ENCODE peak calls at places on chromosomes 7 and 10, in five cellular contexts. A, Y, B, D and S are unnamed samples.

GRCh38 chr10:59036311-59037017 is 140.0 kb upstream of the PHYHIPL start:
- DNase-seq in A (no peak), Y (no peak), B (no peak), D (no peak), S (no peak)

GRCh38 chr7:16494955-16495719 is 29.6 kb upstream of the SOSTDC1 start:
- DNase-seq in A (no peak), Y (no peak), B (no peak), D (no peak), S (no peak)

GRCh38 chr7:143892527-143893300 is 9.3 kb downstream of the TCAF1 start:
- DNase-seq in A (no peak), Y (peak; percentile 18), B (no peak), D (no peak), S (no peak)

GRCh38 chr7:3239291-3239691 is 61.8 kb upstream of the SDK1 start:
- DNase-seq in A (no peak), Y (no peak), B (no peak), D (no peak), S (no peak)

GRCh38 chr10:90394306-90394705 is 463.5 kb downstream of the HTR7 start:
- DNase-seq in A (no peak), Y (no peak), B (no peak), D (peak; percentile 4), S (no peak)

GRCh38 chr7:81410471-81411117 is 359.3 kb downstream of the HGF start:
- DNase-seq in A (no peak), Y (no peak), B (no peak), D (no peak), S (no peak)

GRCh38 chr10:124999433-125000365 is 57.8 kb downstream of the ZRANB1 start:
- DNase-seq in A (peak; percentile 77), Y (peak; percentile 92), B (peak; percentile 62), D (no peak), S (peak; percentile 92)

GRCh38 chr10:22599636-22600228 is 114.6 kb downstream of the PIP4K2A start:
- DNase-seq in A (no peak), Y (no peak), B (no peak), D (no peak), S (no peak)

GRCh38 chr10:80468806-80469421 is 14.8 kb downstream of the TSPAN14 start:
- DNase-seq in A (no peak), Y (no peak), B (no peak), D (no peak), S (no peak)
- H3K4me1 ChIP-seq in A (peaks cover 59% of the 10 kb centered on the region), Y (peaks cover 37% of the 10 kb centered on the region), B (peaks cover 80% of the 10 kb centered on the region), D (peaks cover 13% of the 10 kb centered on the region), S (peaks cover 11% of the 10 kb centered on the region)

DNA sequence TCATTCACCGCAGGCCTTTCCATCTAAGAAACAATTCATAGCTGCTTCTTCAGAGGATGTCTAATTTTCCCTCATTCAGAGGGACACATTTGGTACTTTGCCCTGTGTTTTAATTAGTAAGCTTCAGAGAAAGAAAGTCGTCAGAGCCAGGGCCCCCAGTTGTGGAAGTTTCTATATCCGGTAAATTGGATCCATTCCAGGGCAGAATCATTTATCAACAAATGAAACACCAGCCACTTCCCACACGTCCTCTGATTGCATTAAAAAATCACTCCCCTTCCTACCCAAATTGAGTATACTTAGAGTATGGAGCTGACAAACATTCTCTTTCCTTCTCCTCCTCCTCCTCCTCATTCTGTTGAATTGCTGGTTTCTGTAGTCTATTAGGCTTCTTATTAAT is 205.7 kb upstream of the HDAC9 start:
- DNase-seq in A (no peak), Y (no peak), B (no peak), D (no peak), S (no peak)
- H3K27ac ChIP-seq in A (no peak overlapping the region), Y (no peak overlapping the region), B (no peak overlapping the region), D (no peak overlapping the region), S (no peak overlapping the region)

DNA sequence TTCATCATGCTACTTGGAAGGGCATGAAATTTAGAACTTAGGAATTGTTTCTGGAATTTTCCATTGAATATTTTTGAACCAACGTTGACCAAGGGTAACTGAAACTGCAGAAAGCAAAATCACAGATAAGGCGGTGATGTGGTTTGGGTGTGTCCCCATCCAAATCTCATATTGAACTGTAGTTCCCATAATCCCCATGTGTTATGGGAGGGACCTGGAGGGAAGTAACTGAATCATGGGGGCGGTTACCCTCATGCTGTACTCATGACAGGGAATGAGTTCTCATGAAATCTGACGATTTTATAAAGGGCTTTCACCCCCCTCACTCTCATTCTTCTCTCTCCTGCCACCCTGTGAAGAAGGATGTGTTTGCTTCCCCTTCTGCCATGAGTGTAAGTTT is 12.5 kb downstream of the NMT2 start:
- DNase-seq in A (no peak), Y (no peak), B (no peak), D (no peak), S (no peak)
- H3K4me1 ChIP-seq in A (no peaks in the 10 kb centered on the region), Y (no peaks in the 10 kb centered on the region), B (no peaks in the 10 kb centered on the region), D (no peaks in the 10 kb centered on the region), S (no peaks in the 10 kb centered on the region)

DNA sequence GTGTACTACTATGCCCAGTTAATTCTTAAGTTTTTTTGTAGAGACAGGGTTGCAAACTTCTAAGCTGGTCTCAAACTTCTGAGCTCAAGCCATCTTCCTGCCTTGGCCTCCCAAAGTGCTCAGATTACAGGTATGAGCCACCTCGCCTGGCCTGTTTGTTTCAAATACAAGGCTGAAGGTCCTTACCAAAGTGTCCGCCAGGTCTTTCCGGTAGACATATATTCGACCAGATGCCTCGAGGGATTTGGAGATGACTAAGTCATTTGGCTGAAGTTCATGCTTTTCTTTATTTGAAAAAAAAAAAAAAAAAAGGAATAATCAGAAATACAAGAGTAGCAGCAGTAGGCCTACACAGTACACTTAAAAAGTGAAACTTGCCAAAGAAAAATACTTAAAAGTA is 204.5 kb upstream of the CDCA7L start:
- DNase-seq in A (no peak), Y (peak; percentile 13), B (no peak), D (no peak), S (no peak)
- H3K27ac ChIP-seq in A (no peak overlapping the region), Y (no peak overlapping the region), B (no peak overlapping the region), D (no peak overlapping the region), S (no peak overlapping the region)

DNA sequence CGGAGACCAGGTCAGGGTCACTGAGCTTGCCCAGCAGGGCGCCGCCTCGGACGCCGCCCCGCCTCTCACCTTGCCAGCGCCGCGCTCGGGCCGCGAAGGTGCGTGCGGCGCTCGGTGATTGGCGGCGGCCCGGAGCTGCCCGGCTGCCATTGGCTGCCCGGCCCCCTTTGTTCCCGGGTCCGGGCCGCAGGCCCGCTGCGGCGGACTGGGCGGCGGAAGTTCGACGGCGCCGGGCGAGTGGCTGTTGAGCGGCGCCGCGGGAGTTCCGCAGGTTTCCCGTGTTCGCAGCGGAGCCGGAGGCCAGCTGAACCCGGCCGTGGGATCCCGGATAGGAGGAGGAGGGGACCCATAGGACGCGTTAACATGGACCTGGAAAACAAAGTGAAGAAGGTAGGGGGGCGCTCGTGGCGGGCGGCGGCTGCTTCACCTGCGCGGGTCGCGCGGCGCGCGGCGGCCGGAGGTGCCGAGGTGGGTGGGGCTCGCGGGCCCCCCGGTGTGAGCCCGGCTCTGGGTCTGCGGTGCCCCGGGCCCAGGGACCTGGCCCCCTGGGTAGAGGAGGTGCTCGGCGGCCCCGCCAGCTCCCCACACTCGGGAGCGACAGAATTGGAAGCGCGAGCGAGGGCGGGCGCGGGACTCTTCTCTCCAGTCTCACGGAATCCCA is at the start of gene TES:
- DNase-seq in A (peak; percentile 70), Y (peak; percentile 57), B (peak; percentile 78), D (peak; percentile 54), S (peak; percentile 80)
- H3K4me1 ChIP-seq in A (no peaks in the 10 kb centered on the region), Y (peaks cover 2% of the 10 kb centered on the region), B (peaks cover 18% of the 10 kb centered on the region), D (no peaks in the 10 kb centered on the region), S (peaks cover 15% of the 10 kb centered on the region)

DNA sequence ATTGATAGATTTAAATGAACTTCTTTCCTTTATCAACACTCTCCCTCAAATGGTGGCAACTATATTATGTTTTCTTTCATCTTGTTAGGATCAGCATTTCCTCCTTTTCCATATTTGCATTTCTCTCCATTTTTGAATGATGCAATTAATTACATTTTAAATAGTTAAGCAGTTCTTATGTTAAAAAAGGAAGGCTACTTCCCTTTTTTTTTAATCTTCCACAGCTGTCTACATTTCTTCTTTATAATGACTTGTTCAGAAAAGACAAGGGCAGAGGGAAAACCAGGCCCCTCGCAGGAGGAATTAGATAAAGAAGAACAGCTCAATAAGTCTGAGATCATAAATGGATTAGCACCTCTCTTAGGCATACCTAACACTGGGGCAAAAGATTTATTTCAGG is 208.9 kb downstream of the ARL4A start:
- DNase-seq in A (no peak), Y (no peak), B (no peak), D (no peak), S (no peak)
- H3K27ac ChIP-seq in A (no peak overlapping the region), Y (no peak overlapping the region), B (no peak overlapping the region), D (no peak overlapping the region), S (no peak overlapping the region)

GRCh38 chr7:22859676-22860290 is 37.1 kb upstream of the TOMM7 start:
- DNase-seq in A (no peak), Y (no peak), B (no peak), D (no peak), S (no peak)
- H3K4me1 ChIP-seq in A (peaks cover 30% of the 10 kb centered on the region), Y (peaks cover 19% of the 10 kb centered on the region), B (peaks cover 31% of the 10 kb centered on the region), D (peaks cover 2% of the 10 kb centered on the region), S (peaks cover 13% of the 10 kb centered on the region)